ENCODE peak calls at places on chromosomes 11 and 22, in five cellular contexts. T is neuronal stem cell, H is mesenchymal stem cell, E is H1, Y is H9. I is an unnamed sample.

GRCh38 chr11:47244664-47245350 is 3.8 kb downstream of the ACP2 start:
- DNase-seq in Y (no peak), E (no peak), H (peak; percentile 42), T (no peak), I (no peak)

GRCh38 chr22:46067159-46068111 is 82.9 kb upstream of the PPARA start:
- DNase-seq in Y (no peak), E (no peak), T (no peak), H (no peak), I (no peak)

GRCh38 chr11:35347921-35348331 is 71.4 kb downstream of the SLC1A2 start:
- DNase-seq in T (no peak), E (no peak), H (no peak), Y (peak; percentile 30), I (no peak)

GRCh38 chr11:108496643-108497256 is 1.4 kb downstream of the POGLUT3 start:
- DNase-seq in Y (no peak), E (no peak), T (no peak), H (peak; percentile 41), I (peak; percentile 32)

GRCh38 chr22:29773233-29773632 is 6.1 kb downstream of the UQCR10 start:
- DNase-seq in Y (no peak), H (peak; percentile 26), T (no peak), E (peak; percentile 23), I (peak; percentile 80)

GRCh38 chr11:99199336-99199735 is 178.6 kb downstream of the CNTN5 start:
- DNase-seq in Y (no peak), E (no peak), H (no peak), T (no peak), I (no peak)

GRCh38 chr11:122189259-122189658 is 73.2 kb upstream of the BLID start:
- DNase-seq in Y (no peak), E (no peak), T (no peak), H (peak; percentile 93), I (no peak)

GRCh38 chr11:35174666-35175065 is 35.7 kb downstream of the CD44 start:
- DNase-seq in T (no peak), Y (no peak), H (peak; percentile 90), E (no peak), I (no peak)

GRCh38 chr22:27097933-27098332 is 440.5 kb downstream of the MIAT start:
- DNase-seq in E (no peak), T (no peak), Y (no peak), H (no peak), I (no peak)

GRCh38 chr11:74849525-74850391 is 99.1 kb downstream of the XRRA1 start:
- DNase-seq in T (peak; percentile 17), E (peak; percentile 65), Y (peak; percentile 81), H (peak; percentile 77), I (no peak)

GRCh38 chr11:65555693-65556231 is 2.4 kb downstream of the LTBP3 start:
- DNase-seq in T (no peak), H (peak; percentile 77), Y (no peak), E (no peak), I (peak; percentile 65)

GRCh38 chr11:69444381-69445130 is 36.9 kb upstream of the LINC01488 start:
- DNase-seq in Y (peak; percentile 83), H (peak; percentile 98), E (no peak), T (no peak), I (peak; percentile 92)

GRCh38 chr11:65944767-65945166 is 513 bp upstream of the TSGA10IP start:
- DNase-seq in T (no peak), Y (no peak), H (no peak), E (no peak), I (no peak)

GRCh38 chr11:96313163-96313562 is 29.8 kb downstream of the MAML2 start:
- DNase-seq in T (no peak), H (no peak), Y (no peak), E (no peak), I (no peak)
- H4K8ac ChIP-seq in T (no peak overlapping the region), H (no peak overlapping the region), Y (no peak overlapping the region), E (no peak overlapping the region), I (no peak overlapping the region)

DNA sequence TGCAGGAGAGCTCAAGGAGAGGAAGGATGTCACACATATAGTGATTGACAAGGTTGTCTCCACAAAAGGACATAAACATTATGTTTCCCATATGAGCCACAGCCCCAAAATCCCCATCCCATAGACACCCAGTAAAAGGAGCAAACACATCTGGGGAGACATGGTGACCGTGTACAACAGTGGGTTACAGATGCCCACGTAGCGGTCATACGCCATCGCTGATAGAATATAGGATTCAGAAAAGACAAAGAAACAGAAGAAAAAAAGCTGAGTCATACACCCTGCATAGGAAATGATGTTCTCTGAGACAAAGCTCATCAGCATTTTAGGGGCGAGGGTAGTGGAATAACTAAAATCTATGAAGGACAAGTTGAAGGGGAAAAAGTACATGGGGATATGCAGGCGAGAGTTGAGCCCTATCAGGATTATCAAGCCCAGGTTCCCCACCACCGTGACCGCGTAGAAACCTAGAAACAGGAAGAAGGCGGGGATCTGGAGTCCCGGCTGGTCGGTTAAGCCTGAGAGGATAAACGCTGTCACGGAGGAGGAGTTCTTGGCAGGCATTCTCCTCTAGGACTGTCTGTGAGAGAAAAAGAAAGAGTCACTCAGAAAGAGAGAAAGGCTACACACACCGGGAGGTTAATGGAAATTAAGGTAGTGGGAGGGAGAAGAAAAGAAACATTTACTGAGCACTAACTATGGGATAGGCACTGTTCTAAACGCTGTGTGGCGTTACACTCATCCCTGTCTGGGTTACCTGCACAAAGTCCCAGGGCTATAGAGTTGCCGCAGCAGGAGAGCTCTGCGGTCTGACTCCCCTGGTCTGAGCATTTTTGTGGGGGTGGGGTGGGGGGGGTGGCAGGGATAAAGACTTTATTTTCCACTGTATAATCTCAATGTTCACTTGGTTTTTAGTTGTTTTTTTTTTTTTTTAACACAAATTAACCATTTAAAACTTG is 36.1 kb upstream of the OR8B8 start:
- DNase-seq in E (no peak), Y (peak; percentile 69), T (no peak), H (peak; percentile 81), I (peak; percentile 18)
- H4K91ac ChIP-seq in E (no peak overlapping the region), Y (no peak overlapping the region), T (no peak overlapping the region), H (peak overlapping the region; percentile 62), I (peak overlapping the region; percentile 67)

GRCh38 chr22:24027389-24027980 is 16.4 kb downstream of the CABIN1 start:
- DNase-seq in T (no peak), E (no peak), H (no peak), Y (no peak), I (no peak)

GRCh38 chr22:24026733-24027132 is 15.6 kb downstream of the CABIN1 start:
- DNase-seq in H (no peak), T (no peak), E (no peak), Y (no peak), I (no peak)

GRCh38 chr22:24029304-24029703 is 18.2 kb downstream of the CABIN1 start:
- DNase-seq in T (no peak), H (no peak), E (no peak), Y (no peak), I (no peak)

GRCh38 chr22:24028533-24028932 is 17.4 kb downstream of the CABIN1 start:
- DNase-seq in T (no peak), H (no peak), E (no peak), Y (no peak), I (no peak)

DNA sequence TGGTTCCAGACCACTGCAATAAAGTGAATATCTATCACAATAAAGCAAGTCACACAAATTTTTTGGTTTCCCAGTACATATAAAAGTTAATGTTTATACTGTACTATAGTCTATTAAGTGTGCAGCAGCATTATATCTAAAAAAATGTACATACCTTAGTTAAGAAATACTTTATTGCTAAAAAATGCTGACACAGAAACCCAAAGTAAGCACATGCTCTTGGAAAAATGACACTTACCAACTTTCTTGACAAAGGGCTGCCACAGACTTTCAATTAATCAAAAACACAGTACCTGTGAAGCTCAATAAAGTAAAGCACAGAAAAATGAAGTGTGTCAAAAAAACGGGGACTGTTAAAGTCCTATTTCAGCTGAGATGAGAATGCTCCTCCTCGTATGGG is 16.9 kb downstream of the CABIN1 start:
- DNase-seq in E (no peak), Y (no peak), T (no peak), H (no peak), I (no peak)
- H2BK12ac ChIP-seq in E (no peak overlapping the region), Y (no peak overlapping the region), T (no peak overlapping the region), H (no peak overlapping the region), I (no peak overlapping the region)

DNA sequence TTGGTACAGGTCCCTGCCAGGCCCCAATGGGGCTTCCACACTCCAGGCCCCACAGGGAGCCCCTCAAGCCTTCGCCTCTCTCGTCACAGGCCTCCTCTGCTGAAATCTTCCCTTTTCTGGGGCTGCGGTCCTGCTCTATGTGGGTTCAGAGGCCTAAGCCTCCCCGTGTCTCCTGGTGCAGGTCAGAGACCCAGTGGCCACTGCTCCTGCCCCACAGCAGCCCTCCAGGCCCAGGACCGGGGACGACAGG is 5.9 kb upstream of the IFITM3 start:
- DNase-seq in H (no peak), E (no peak), Y (no peak), T (no peak), I (no peak)
- H4K8ac ChIP-seq in H (peak overlapping the region; percentile 14), E (peak overlapping the region; percentile 62), Y (no peak overlapping the region), T (no peak overlapping the region), I (no peak overlapping the region)

I was measured in trophoblast cell.